ENCODE peak calls at places on chromosomes 3 and 15, in six cellular contexts. J is SK-N-SH, V is A549, U is H1, E is K562, R is HepG2. F is an unnamed sample.

GRCh38 chr3:64063982-64064438 is 40.7 kb upstream of the PSMD6 start:
- DNase-seq in E (no peak), R (no peak), V (no peak), U (no peak), J (no peak), F (no peak)

GRCh38 chr3:47578119-47578630 is 490 bp downstream of the CSPG5 start:
- DNase-seq in E (peak; percentile 98), R (no peak), V (no peak), U (no peak), J (peak; percentile 93), F (no peak)

GRCh38 chr3:170330366-170330765 is 27.1 kb upstream of the SKIL start:
- DNase-seq in U (no peak), R (peak; percentile 68), V (peak; percentile 73), E (peak; percentile 28), J (no peak), F (no peak)

GRCh38 chr15:95459288-95459687 is 871.2 kb upstream of the NR2F2 start:
- DNase-seq in E (no peak), R (no peak), J (no peak), V (no peak), U (no peak), F (no peak)

GRCh38 chr3:182375921-182376320 is 417.4 kb upstream of the ATP11B start:
- DNase-seq in R (no peak), U (no peak), V (no peak), E (no peak), J (no peak), F (no peak)

GRCh38 chr3:194140520-194141414 is 4.8 kb downstream of the HES1 start:
- DNase-seq in R (peak; percentile 51), E (peak; percentile 67), J (peak; percentile 81), V (peak; percentile 54), U (no peak), F (no peak)

GRCh38 chr3:52149021-52149420 is 5.2 kb downstream of the POC1A start:
- DNase-seq in R (no peak), J (no peak), E (no peak), V (no peak), U (no peak), F (no peak)

GRCh38 chr3:5122741-5123706 is 932 bp downstream of the ARL8B start:
- DNase-seq in U (peak; percentile 10), E (no peak), V (peak; percentile 33), R (peak; percentile 54), J (peak; percentile 62), F (no peak)

GRCh38 chr3:123076496-123077418 is 9.9 kb downstream of the PDIA5 start:
- DNase-seq in R (no peak), J (peak; percentile 45), U (no peak), E (no peak), V (no peak), F (no peak)

GRCh38 chr3:177776656-177777055 is 579.4 kb upstream of the TBL1XR1 start:
- DNase-seq in E (no peak), U (no peak), R (peak; percentile 18), V (no peak), J (no peak), F (no peak)

GRCh38 chr15:21262851-21263400 is 177.4 kb downstream of the POTEB3 start:
- DNase-seq in E (no peak), U (no peak), V (peak; percentile 39), J (peak; percentile 6), R (no peak), F (no peak)

GRCh38 chr15:68285243-68285980 is 7.9 kb downstream of the FEM1B start:
- DNase-seq in R (peak; percentile 85), V (no peak), U (no peak), E (no peak), J (no peak), F (no peak)

GRCh38 chr15:78390242-78390641 is 47.8 kb upstream of the IREB2 start:
- DNase-seq in U (no peak), J (no peak), V (no peak), R (no peak), E (no peak), F (no peak)

GRCh38 chr3:46245155-46245554 is 2.9 kb downstream of the CCR3 start:
- DNase-seq in J (no peak), E (no peak), U (no peak), R (no peak), V (no peak), F (no peak)

GRCh38 chr3:35523838-35524237 is 115.5 kb upstream of the ARPP21 start:
- DNase-seq in U (no peak), J (no peak), E (no peak), V (peak; percentile 5), R (no peak), F (no peak)

GRCh38 chr3:99633887-99634558 is 4.4 kb upstream of the COL8A1 start:
- DNase-seq in J (no peak), U (no peak), R (no peak), V (no peak), E (no peak), F (no peak)

GRCh38 chr15:96276438-96277210 is 53.9 kb upstream of the NR2F2 start:
- DNase-seq in J (no peak), U (no peak), E (no peak), V (no peak), R (no peak), F (no peak)

GRCh38 chr3:188264231-188265213 is 110.6 kb downstream of the LPP start:
- DNase-seq in E (no peak), V (peak; percentile 52), R (peak; percentile 29), U (no peak), J (no peak), F (no peak)

GRCh38 chr15:73028030-73028429 is 24.2 kb upstream of the NEO1 start:
- DNase-seq in U (no peak), J (no peak), V (no peak), E (no peak), R (no peak), F (no peak)

GRCh38 chr15:68114356-68114755 is 60.2 kb downstream of the PIAS1 start:
- DNase-seq in U (no peak), E (no peak), J (no peak), V (no peak), R (no peak), F (no peak)

GRCh38 chr3:184261270-184262165 is at the start of gene CAMK2N2:
- DNase-seq in J (peak; percentile 98), V (peak; percentile 68), R (peak; percentile 41), U (no peak), E (peak; percentile 93), F (no peak)

GRCh38 chr3:74054566-74054965 is 429.8 kb upstream of the PDZRN3 start:
- DNase-seq in V (no peak), E (no peak), R (no peak), J (no peak), U (no peak), F (no peak)

GRCh38 chr3:113279686-113280085 is 68.3 kb downstream of the BOC start:
- DNase-seq in U (no peak), R (no peak), J (no peak), E (peak; percentile 54), V (peak; percentile 14), F (no peak)

GRCh38 chr15:46297766-46298165 is 662.9 kb downstream of the SQOR start:
- DNase-seq in U (no peak), R (no peak), J (no peak), V (no peak), E (no peak), F (peak; percentile 2)

GRCh38 chr3:179956416-179956830 is 80.3 kb downstream of the PEX5L start:
- DNase-seq in V (no peak), R (no peak), E (no peak), J (no peak), U (no peak), F (peak; percentile 96)

GRCh38 chr3:151919446-151919845 is 46.0 kb downstream of the SUCNR1 start:
- DNase-seq in E (no peak), R (no peak), U (no peak), J (no peak), V (no peak), F (no peak)
- TF ChIP-seq CHD2 in E (no peak), R (no peak), U (no peak), J (no peak), V (no peak), F (no peak)

DNA sequence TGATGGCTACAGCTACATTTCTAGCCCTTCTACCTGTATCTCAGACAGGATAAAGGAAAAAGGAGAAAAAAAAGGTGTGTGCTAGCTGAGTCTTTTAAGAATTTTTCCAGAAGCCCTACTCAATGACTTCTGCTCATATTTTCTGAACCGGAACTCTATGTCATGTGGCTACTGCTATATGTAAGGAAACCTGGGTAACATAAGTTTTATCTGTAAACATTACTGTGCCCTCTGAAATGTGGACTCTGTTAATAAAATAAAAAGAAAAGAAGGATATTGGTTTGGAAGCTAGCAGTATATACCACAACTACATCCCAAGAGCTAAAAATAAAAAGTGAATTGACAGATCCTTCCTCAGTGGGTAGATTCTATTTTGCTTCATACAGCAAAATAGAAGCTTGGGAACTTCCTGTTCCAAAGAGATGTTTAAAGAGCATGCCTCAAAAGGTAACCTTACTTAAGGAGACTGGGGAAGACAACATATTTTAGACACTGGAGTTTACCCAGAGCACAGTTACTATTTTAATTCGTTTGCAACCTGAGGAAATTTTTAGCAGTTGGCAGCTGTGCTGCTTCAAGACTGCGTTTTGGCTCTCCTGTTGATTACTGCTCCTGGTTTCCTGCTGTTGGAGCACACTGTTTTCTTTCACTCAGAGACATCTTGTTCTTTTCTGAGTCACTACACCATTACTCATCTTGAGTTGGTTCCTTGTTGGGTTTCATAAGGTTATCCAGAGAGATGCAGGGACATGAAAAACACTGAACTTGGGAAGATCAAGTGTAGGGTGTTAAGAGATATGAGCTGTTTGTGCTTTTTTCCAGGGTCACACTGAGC is 280.7 kb downstream of the NFKBIZ start:
- DNase-seq in R (no peak), E (no peak), U (no peak), J (no peak), V (peak; percentile 37), F (no peak)
- TF ChIP-seq CHD2 in R (no peak), E (no peak), U (no peak), J (no peak), V (no peak), F (no peak)

DNA sequence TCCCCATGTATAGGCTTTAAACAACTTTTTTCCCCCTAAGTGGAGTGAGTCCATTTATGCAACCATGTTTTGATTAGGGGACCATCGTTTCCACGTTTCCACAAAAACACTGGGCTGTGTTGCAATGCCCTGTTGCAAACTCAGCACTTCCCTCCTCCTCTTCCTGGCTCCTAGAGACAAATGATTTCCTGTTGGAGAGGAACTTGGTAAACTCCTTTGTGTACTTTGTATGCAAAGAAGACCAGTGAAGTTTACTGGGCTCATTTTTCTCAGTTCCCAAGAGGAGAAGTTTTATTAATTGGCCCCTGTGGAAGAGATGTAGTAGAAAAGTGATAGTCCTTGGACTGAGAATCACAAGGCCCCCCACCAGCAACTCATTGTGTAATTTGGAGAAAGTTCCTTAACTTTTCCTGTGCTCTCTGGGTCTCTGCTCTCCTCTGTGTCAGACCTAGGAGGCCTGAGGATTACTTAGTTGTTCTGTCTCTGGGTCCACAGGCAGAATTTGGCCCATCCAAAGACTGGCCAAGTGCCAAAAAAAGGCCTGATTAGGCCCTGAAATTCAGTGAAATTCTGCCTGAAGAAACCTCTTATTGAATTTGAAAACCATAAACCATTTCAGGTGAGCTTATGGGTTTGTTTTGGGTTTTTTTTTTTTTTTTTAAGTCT is 95.1 kb downstream of the ATG7 start:
- DNase-seq in V (peak; percentile 9), J (no peak), R (peak; percentile 34), U (no peak), E (no peak), F (no peak)
- TF ChIP-seq CHD2 in V (no peak), J (no peak), R (no peak), U (no peak), E (no peak), F (no peak)

DNA sequence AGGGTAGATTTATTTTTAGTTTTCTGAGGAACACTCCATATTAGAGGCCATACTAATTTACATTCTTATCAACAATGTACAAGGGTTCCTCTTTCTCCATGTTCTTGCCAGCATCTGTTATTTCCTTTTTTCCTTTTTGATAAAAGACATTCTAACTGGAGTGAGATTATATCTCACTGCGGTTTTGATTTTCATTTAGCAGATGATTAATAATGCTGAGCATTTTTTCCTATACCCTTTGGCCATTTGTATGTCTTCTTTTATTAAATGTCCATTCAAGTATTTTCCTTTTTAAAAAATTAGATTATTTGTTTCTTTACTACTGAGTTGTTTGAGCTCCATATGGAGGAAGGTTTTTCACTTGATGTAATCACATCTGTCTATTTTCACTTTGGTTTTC is 1189.5 kb downstream of the ZPLD1 start:
- DNase-seq in V (no peak), U (no peak), R (no peak), E (no peak), J (no peak), F (no peak)
- TF ChIP-seq CHD2 in V (no peak), U (no peak), R (no peak), E (no peak), J (no peak), F (no peak)

F was measured in GM12878.